ENCODE peak calls at places on chromosomes 5 and 9, in six cellular contexts. V is prostate gland; L is neural crest cell; F is HCT116; E is omental fat pad; G is CD8-positive, alpha-beta T cell. M is an unnamed sample.

GRCh38 chr9:93132287-93132927 is 1.6 kb downstream of the NINJ1 start:
- DNase-seq in V (peak; percentile 87), L (no peak), F (no peak), E (no peak), G (no peak), M (no peak)

GRCh38 chr9:70080481-70081119 is 37.0 kb downstream of the MAMDC2 start:
- DNase-seq in V (no peak), L (no peak), F (no peak), E (no peak), G (no peak), M (no peak)

GRCh38 chr9:126705767-126706697 is 92.3 kb downstream of the LMX1B start:
- DNase-seq in V (peak; percentile 35), L (peak; percentile 52), F (peak; percentile 40), E (peak; percentile 67), G (peak; percentile 58), M (no peak)

GRCh38 chr5:137442660-137443059 is 56.5 kb downstream of the SPOCK1 start:
- DNase-seq in V (no peak), L (no peak), F (no peak), E (no peak), G (no peak), M (no peak)

GRCh38 chr9:89466451-89467277 is 31.2 kb downstream of the SEMA4D start:
- DNase-seq in V (no peak), L (no peak), F (no peak), E (peak; percentile 18), G (no peak), M (no peak)

GRCh38 chr9:21682376-21682775 is 120.1 kb upstream of the MTAP start:
- DNase-seq in V (no peak), L (no peak), F (no peak), E (no peak), G (no peak), M (no peak)

GRCh38 chr9:4228606-4229005 is 71.3 kb downstream of the GLIS3 start:
- DNase-seq in V (no peak), L (no peak), F (no peak), E (no peak), G (no peak), M (no peak)

GRCh38 chr9:138016406-138017187 is 139.0 kb downstream of the CACNA1B start:
- DNase-seq in V (no peak), L (no peak), F (no peak), E (no peak), G (no peak), M (no peak)

GRCh38 chr9:116844621-116845020 is 157.5 kb downstream of the TRIM32 start:
- DNase-seq in V (no peak), L (no peak), F (no peak), E (no peak), G (no peak), M (no peak)

GRCh38 chr5:100788417-100788816 is 114.7 kb downstream of the ST8SIA4 start:
- DNase-seq in V (no peak), L (no peak), F (no peak), E (no peak), G (no peak), M (no peak)

GRCh38 chr5:18010053-18010452 is 375.8 kb downstream of the TAF11L14 start:
- DNase-seq in V (no peak), L (no peak), F (no peak), E (no peak), G (no peak), M (no peak)

GRCh38 chr9:35538361-35539234 is 48.7 kb downstream of the RUSC2 start:
- DNase-seq in V (no peak), L (peak; percentile 57), F (no peak), E (no peak), G (no peak), M (peak; percentile 27)

GRCh38 chr9:83219924-83220438 is 157.0 kb upstream of the RASEF start:
- DNase-seq in V (no peak), L (no peak), F (no peak), E (no peak), G (no peak), M (no peak)

GRCh38 chr5:144390133-144390532 is 219.5 kb downstream of the KCTD16 start:
- DNase-seq in V (no peak), L (no peak), F (no peak), E (no peak), G (no peak), M (no peak)

GRCh38 chr5:28473531-28474107 is 1435.2 kb upstream of the CDH9 start:
- DNase-seq in V (no peak), L (no peak), F (no peak), E (no peak), G (no peak), M (no peak)

GRCh38 chr9:132857601-132858342 is 20.3 kb downstream of the AK8 start:
- DNase-seq in V (no peak), L (no peak), F (peak; percentile 26), E (no peak), G (no peak), M (no peak)

GRCh38 chr9:131590449-131590848 is 45.1 kb downstream of the PRRT1B start:
- DNase-seq in V (no peak), L (no peak), F (no peak), E (no peak), G (no peak), M (no peak)

GRCh38 chr5:10934789-10935355 is 173.8 kb upstream of the DAP start:
- DNase-seq in V (no peak), L (no peak), F (no peak), E (no peak), G (no peak), M (no peak)

GRCh38 chr5:76499528-76500161 is 96.6 kb downstream of the IQGAP2 start:
- DNase-seq in V (no peak), L (no peak), F (no peak), E (no peak), G (no peak), M (no peak)

GRCh38 chr5:174916227-174916626 is 191.8 kb downstream of the MSX2 start:
- DNase-seq in V (no peak), L (no peak), F (no peak), E (no peak), G (no peak), M (no peak)

GRCh38 chr5:98557921-98558320 is 215.5 kb upstream of the RGMB start:
- DNase-seq in V (no peak), L (no peak), F (no peak), E (no peak), G (no peak), M (no peak)

GRCh38 chr9:16266648-16267276 is 603.7 kb downstream of the BNC2 start:
- DNase-seq in V (no peak), L (no peak), F (no peak), E (no peak), G (no peak), M (no peak)

GRCh38 chr5:97101189-97101910 is 41.1 kb downstream of the LIX1 start:
- DNase-seq in V (no peak), L (no peak), F (no peak), E (no peak), G (no peak), M (no peak)

GRCh38 chr9:93599571-93600403 is 23.4 kb downstream of the PHF2 start:
- DNase-seq in V (no peak), L (no peak), F (no peak), E (no peak), G (no peak), M (no peak)

GRCh38 chr5:180330810-180331646 is 22.1 kb downstream of the GFPT2 start:
- DNase-seq in V (no peak), L (no peak), F (peak; percentile 74), E (no peak), G (no peak), M (no peak)

GRCh38 chr9:114300153-114300845 is 22.6 kb upstream of the ORM1 start:
- DNase-seq in V (no peak), L (no peak), F (no peak), E (no peak), G (no peak), M (no peak)

GRCh38 chr5:126594676-126595485 is at the start of gene ALDH7A1:
- DNase-seq in V (peak; percentile 87), L (peak; percentile 91), F (peak; percentile 83), E (peak; percentile 48), G (no peak), M (peak; percentile 88)

GRCh38 chr5:68744196-68744595 is 349.6 kb upstream of the SLC30A5 start:
- DNase-seq in V (no peak), L (no peak), F (no peak), E (no peak), G (no peak), M (no peak)

GRCh38 chr9:99239341-99240055 is 17.4 kb downstream of the SEC61B start:
- DNase-seq in V (no peak), L (no peak), F (no peak), E (no peak), G (no peak), M (no peak)

GRCh38 chr5:55618318-55618717 is 83.6 kb upstream of the PLPP1 start:
- DNase-seq in V (no peak), L (no peak), F (no peak), E (no peak), G (no peak), M (no peak)
- TF ChIP-seq CTCF in V (no peak), L (no peak), F (no peak), E (no peak), G (no peak), M (no peak)

GRCh38 chr5:22316291-22316690 is 536.9 kb downstream of the CDH12 start:
- DNase-seq in V (no peak), L (no peak), F (no peak), E (no peak), G (no peak), M (no peak)

GRCh38 chr5:22314548-22314947 is 538.6 kb downstream of the CDH12 start:
- DNase-seq in V (no peak), L (no peak), F (no peak), E (no peak), G (no peak), M (no peak)

GRCh38 chr5:22319798-22320197 is 533.3 kb downstream of the CDH12 start:
- DNase-seq in V (no peak), L (no peak), F (no peak), E (no peak), G (no peak), M (no peak)
- TF ChIP-seq CTCF in V (no peak), L (peak; percentile 35), F (no peak), E (no peak), G (no peak), M (peak; percentile 43)

GRCh38 chr9:72891043-72891442 is 61.8 kb downstream of the ALDH1A1 start:
- DNase-seq in V (no peak), L (no peak), F (no peak), E (no peak), G (no peak), M (no peak)
- TF ChIP-seq CTCF in V (no peak), L (no peak), F (no peak), E (no peak), G (no peak), M (no peak)

GRCh38 chr5:53265043-53265442 is 155.5 kb upstream of the MOCS2 start:
- DNase-seq in V (no peak), L (no peak), F (no peak), E (no peak), G (no peak), M (no peak)

GRCh38 chr5:53260446-53260845 is 150.9 kb upstream of the MOCS2 start:
- DNase-seq in V (no peak), L (no peak), F (no peak), E (no peak), G (no peak), M (no peak)

GRCh38 chr5:53263151-53263550 is 153.6 kb upstream of the MOCS2 start:
- DNase-seq in V (no peak), L (no peak), F (no peak), E (no peak), G (no peak), M (no peak)

GRCh38 chr5:53261245-53261644 is 151.7 kb upstream of the MOCS2 start:
- DNase-seq in V (no peak), L (no peak), F (no peak), E (no peak), G (no peak), M (no peak)

GRCh38 chr5:53262348-53262970 is 152.9 kb upstream of the MOCS2 start:
- DNase-seq in V (no peak), L (no peak), F (peak; percentile 8), E (no peak), G (no peak), M (no peak)
- TF ChIP-seq CTCF in V (no peak), L (peak; percentile 62), F (peak; percentile 35), E (no peak), G (no peak), M (peak; percentile 60)

M was measured in progenitor cell of endocrine pancreas.